ENCODE peak calls at places on chromosomes 7 and 10, in ten cellular contexts. Q is GM12878, M is spleen, X is HCT116, I is transverse colon, F is GM23338, S is HepG2, E is suprapubic skin, R is H1, J is sigmoid colon. B is an unnamed sample.

GRCh38 chr7:118111347-118111746 is 72.6 kb upstream of the LSM8 start:
- DNase-seq in Q (no peak), M (no peak), X (no peak), I (no peak), F (no peak), S (no peak), E (no peak), R (no peak), J (no peak), B (no peak)

GRCh38 chr7:143958781-143959180 is 4.1 kb downstream of the OR2F1 start:
- DNase-seq in Q (no peak), M (no peak), X (no peak), I (no peak), F (peak), S (peak), E (no peak), R (no peak), J (no peak), B (no peak)

GRCh38 chr7:74097937-74098614 is 14.5 kb downstream of the LIMK1 start:
- DNase-seq in Q (no peak), M (no peak), X (no peak), I (peak), F (no peak), S (no peak), E (peak), R (no peak), J (peak), B (no peak)

GRCh38 chr7:135976312-135977019 is 693 bp downstream of the MTPN start:
- DNase-seq in Q (no peak), M (peak), X (peak), I (peak), F (peak), S (peak), E (no peak), R (no peak), J (no peak), B (no peak)

GRCh38 chr10:5915451-5915850 is 25.4 kb downstream of the FBH1 start:
- DNase-seq in Q (no peak), M (no peak), X (no peak), I (no peak), F (no peak), S (no peak), E (no peak), R (no peak), J (no peak), B (no peak)

GRCh38 chr10:119139464-119140067 is 25.9 kb downstream of the SFXN4 start:
- DNase-seq in Q (no peak), M (peak), X (peak), I (no peak), F (peak), S (peak), E (no peak), R (peak), J (no peak), B (no peak)

GRCh38 chr10:92826061-92826460 is 22.3 kb upstream of the EXOC6 start:
- DNase-seq in Q (no peak), M (no peak), X (no peak), I (no peak), F (no peak), S (no peak), E (no peak), R (no peak), J (no peak), B (no peak)

GRCh38 chr10:123945506-123945905 is 53.9 kb upstream of the CPXM2 start:
- DNase-seq in Q (no peak), M (no peak), X (peak), I (no peak), F (peak), S (no peak), E (no peak), R (no peak), J (no peak), B (no peak)

GRCh38 chr7:130322615-130323014 is 22.0 kb upstream of the CPA5 start:
- DNase-seq in Q (no peak), M (no peak), X (no peak), I (no peak), F (no peak), S (no peak), E (no peak), R (no peak), J (no peak), B (peak)

GRCh38 chr10:34124522-34125035 is 690.5 kb downstream of the PARD3 start:
- DNase-seq in Q (no peak), M (no peak), X (peak), I (no peak), F (no peak), S (peak), E (no peak), R (peak), J (no peak), B (no peak)

GRCh38 chr7:132125096-132125495 is 451.2 kb downstream of the PLXNA4 start:
- DNase-seq in Q (no peak), M (no peak), X (no peak), I (no peak), F (no peak), S (no peak), E (no peak), R (no peak), J (peak), B (no peak)

GRCh38 chr7:9391221-9391620 is 957.8 kb downstream of the NXPH1 start:
- DNase-seq in Q (no peak), M (no peak), X (no peak), I (no peak), F (no peak), S (no peak), E (no peak), R (no peak), J (no peak), B (no peak)

GRCh38 chr7:30912986-30913671 is 1.5 kb downstream of the AQP1 start:
- DNase-seq in Q (no peak), M (no peak), X (no peak), I (no peak), F (no peak), S (no peak), E (no peak), R (no peak), J (no peak), B (no peak)

GRCh38 chr7:115914951-115915350 is 115.6 kb downstream of the TFEC start:
- DNase-seq in Q (no peak), M (no peak), X (no peak), I (no peak), F (no peak), S (no peak), E (no peak), R (no peak), J (no peak), B (no peak)

GRCh38 chr10:50885097-50885859 is at the start of gene A1CF:
- DNase-seq in Q (no peak), M (no peak), X (no peak), I (peak), F (no peak), S (peak), E (no peak), R (no peak), J (no peak), B (no peak)

GRCh38 chr10:62858364-62858763 is 42.2 kb upstream of the EGR2 start:
- DNase-seq in Q (no peak), M (no peak), X (peak), I (no peak), F (peak), S (peak), E (no peak), R (no peak), J (no peak), B (no peak)

GRCh38 chr10:13823046-13823711 is 236.4 kb downstream of the PRPF18 start:
- DNase-seq in Q (no peak), M (no peak), X (no peak), I (no peak), F (peak), S (no peak), E (no peak), R (peak), J (peak), B (no peak)

GRCh38 chr7:125173571-125173970 is 243.9 kb upstream of the POT1 start:
- DNase-seq in Q (no peak), M (no peak), X (no peak), I (no peak), F (no peak), S (no peak), E (no peak), R (no peak), J (no peak), B (no peak)

GRCh38 chr7:77798394-77799077 is at the start of the genes PHTF2 and TMEM60:
- DNase-seq in Q (peak), M (peak), X (peak), I (peak), F (peak), S (peak), E (peak), R (peak), J (peak), B (peak)

GRCh38 chr7:4683043-4683883 is 1.2 kb downstream of the FOXK1 start:
- DNase-seq in Q (no peak), M (peak), X (no peak), I (peak), F (no peak), S (no peak), E (peak), R (no peak), J (peak), B (no peak)

GRCh38 chr7:105837765-105838241 is 38.6 kb downstream of the ATXN7L1 start:
- DNase-seq in Q (no peak), M (no peak), X (no peak), I (peak), F (peak), S (no peak), E (no peak), R (no peak), J (peak), B (no peak)

GRCh38 chr7:3916146-3916545 is 615.1 kb downstream of the SDK1 start:
- DNase-seq in Q (no peak), M (no peak), X (no peak), I (no peak), F (no peak), S (peak), E (no peak), R (no peak), J (no peak), B (no peak)

GRCh38 chr10:132078746-132079345 is 13.1 kb downstream of the JAKMIP3 start:
- DNase-seq in Q (no peak), M (no peak), X (no peak), I (no peak), F (peak), S (no peak), E (peak), R (no peak), J (no peak), B (peak)

GRCh38 chr7:20270867-20271266 is 53.7 kb upstream of the MACC1 start:
- DNase-seq in Q (peak), M (no peak), X (no peak), I (no peak), F (no peak), S (no peak), E (no peak), R (no peak), J (no peak), B (no peak)

GRCh38 chr10:107814865-107815487 is 650.5 kb upstream of the SORCS1 start:
- DNase-seq in Q (peak), M (no peak), X (no peak), I (peak), F (peak), S (peak), E (no peak), R (peak), J (peak), B (no peak)

GRCh38 chr7:121530251-121531174 is 134.4 kb upstream of the FAM3C start:
- DNase-seq in Q (peak), M (no peak), X (peak), I (peak), F (no peak), S (no peak), E (no peak), R (no peak), J (no peak), B (no peak)

GRCh38 chr7:127250312-127251047 is 2.3 kb downstream of the GRM8 start:
- DNase-seq in Q (no peak), M (no peak), X (no peak), I (no peak), F (no peak), S (no peak), E (no peak), R (no peak), J (no peak), B (no peak)

GRCh38 chr10:12755075-12755474 is 246.4 kb downstream of the CCDC3 start:
- DNase-seq in Q (no peak), M (no peak), X (no peak), I (no peak), F (no peak), S (no peak), E (no peak), R (no peak), J (no peak), B (no peak)

GRCh38 chr10:84783386-84783785 is 455.0 kb downstream of the CCSER2 start:
- DNase-seq in Q (no peak), M (no peak), X (peak), I (no peak), F (peak), S (peak), E (no peak), R (no peak), J (no peak), B (no peak)

GRCh38 chr10:34655286-34656170 is 159.6 kb downstream of the PARD3 start:
- DNase-seq in Q (no peak), M (no peak), X (peak), I (peak), F (peak), S (peak), E (no peak), R (peak), J (no peak), B (peak)

GRCh38 chr10:24947304-24948097 is 4.9 kb downstream of the PRTFDC1 start:
- DNase-seq in Q (peak), M (no peak), X (no peak), I (no peak), F (no peak), S (no peak), E (no peak), R (no peak), J (no peak), B (no peak)

GRCh38 chr7:91265693-91266066 is 1.4 kb downstream of the FZD1 start:
- DNase-seq in Q (no peak), M (peak), X (no peak), I (peak), F (peak), S (no peak), E (no peak), R (no peak), J (peak), B (no peak)

GRCh38 chr7:75601539-75601938 is 109.4 kb downstream of the SPDYE5 start:
- DNase-seq in Q (no peak), M (no peak), X (no peak), I (no peak), F (peak), S (no peak), E (no peak), R (no peak), J (no peak), B (no peak)

GRCh38 chr7:151558575-151558974 is 38.9 kb upstream of the RHEB start:
- DNase-seq in Q (no peak), M (no peak), X (no peak), I (no peak), F (no peak), S (peak), E (no peak), R (no peak), J (no peak), B (no peak)

GRCh38 chr7:3312583-3312982 is 11.5 kb downstream of the SDK1 start:
- DNase-seq in Q (no peak), M (no peak), X (no peak), I (no peak), F (no peak), S (no peak), E (no peak), R (no peak), J (no peak), B (no peak)

DNA sequence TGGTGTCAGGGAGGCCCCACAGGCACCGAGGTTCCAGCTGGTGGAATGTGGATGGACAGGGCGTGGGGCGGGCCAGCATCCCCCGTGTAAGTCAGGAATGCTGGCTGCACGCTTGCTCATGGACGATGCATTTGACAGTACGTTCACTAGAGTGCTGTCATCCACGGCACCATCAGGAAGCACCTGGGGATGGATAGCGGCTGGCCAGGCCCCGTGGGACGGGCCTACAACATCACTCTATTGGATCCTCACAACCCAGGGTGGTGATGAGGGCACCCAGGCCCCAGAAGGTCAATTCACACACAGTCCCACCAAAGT is 63.6 kb downstream of the INSIG1 start:
- DNase-seq in Q (no peak), M (peak), X (no peak), I (no peak), F (no peak), S (no peak), E (no peak), R (no peak), J (no peak), B (no peak)
- TF ChIP-seq POLR2AphosphoS5 in Q (no peak), M (no peak), X (no peak), I (no peak), F (no peak), S (no peak), E (no peak), R (no peak), J (no peak), B (no peak)

GRCh38 chr7:101812595-101812994 is 4.8 kb upstream of the CUX1 start:
- DNase-seq in Q (no peak), M (no peak), X (no peak), I (no peak), F (no peak), S (no peak), E (no peak), R (no peak), J (no peak), B (no peak)

GRCh38 chr7:101814996-101815825 is 2.2 kb upstream of the CUX1 start:
- DNase-seq in Q (no peak), M (peak), X (no peak), I (peak), F (peak), S (no peak), E (peak), R (peak), J (peak), B (peak)

GRCh38 chr7:101813414-101814019 is 3.9 kb upstream of the CUX1 start:
- DNase-seq in Q (no peak), M (no peak), X (no peak), I (no peak), F (no peak), S (no peak), E (no peak), R (no peak), J (peak), B (no peak)

GRCh38 chr7:101815826-101816488 is 1.5 kb upstream of the CUX1 start:
- DNase-seq in Q (no peak), M (peak), X (peak), I (peak), F (peak), S (peak), E (peak), R (peak), J (peak), B (peak)

DNA sequence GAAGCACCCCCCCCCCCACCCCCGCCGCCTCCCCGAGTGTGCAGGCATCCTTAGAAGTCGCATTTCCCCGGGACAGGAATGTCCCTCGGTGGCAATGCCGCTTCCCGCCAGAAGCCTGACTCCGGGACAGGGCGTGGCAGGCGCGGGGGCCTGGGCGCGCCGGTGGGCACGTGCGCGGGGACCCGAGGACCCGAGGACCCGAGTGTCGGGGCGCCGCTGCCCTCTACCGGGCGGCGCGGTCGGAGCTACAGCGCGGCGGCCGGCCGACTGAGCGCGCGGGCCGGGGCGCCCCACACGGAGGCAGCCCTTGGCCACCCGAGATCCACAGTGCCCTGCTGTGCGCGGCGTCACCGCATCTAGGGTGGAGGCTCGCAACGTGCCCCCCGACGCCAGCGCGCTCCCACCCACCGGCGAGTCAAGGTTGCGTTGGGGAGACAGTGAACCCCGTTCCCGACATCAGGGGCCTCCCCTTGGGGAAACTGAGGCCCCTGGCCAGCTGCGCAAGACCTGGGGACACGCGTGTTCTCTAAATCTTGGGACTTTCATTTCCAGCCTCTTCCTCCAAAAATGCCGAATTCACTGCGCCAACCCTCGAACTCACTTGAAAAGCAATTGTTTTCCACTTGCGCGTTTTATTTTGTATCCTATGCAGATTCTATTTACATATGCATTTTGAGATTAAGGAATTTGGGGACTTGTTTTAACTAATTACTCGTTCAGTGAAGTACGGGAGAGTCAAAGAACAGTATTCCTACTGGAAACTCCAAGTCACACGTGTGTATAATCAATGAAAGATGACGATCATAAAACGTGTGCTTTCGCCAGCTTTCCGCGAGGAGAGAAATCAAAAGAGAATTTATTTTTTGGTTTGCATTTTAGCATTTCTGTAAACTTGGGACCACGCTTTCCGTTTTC is 3.1 kb upstream of the CUX1 start:
- DNase-seq in Q (no peak), M (peak), X (no peak), I (peak), F (peak), S (peak), E (peak), R (peak), J (peak), B (no peak)
- TF ChIP-seq POLR2AphosphoS5 in Q (no peak), M (peak), X (peak), I (no peak), F (no peak), S (no peak), E (no peak), R (no peak), J (no peak), B (no peak)

DNA sequence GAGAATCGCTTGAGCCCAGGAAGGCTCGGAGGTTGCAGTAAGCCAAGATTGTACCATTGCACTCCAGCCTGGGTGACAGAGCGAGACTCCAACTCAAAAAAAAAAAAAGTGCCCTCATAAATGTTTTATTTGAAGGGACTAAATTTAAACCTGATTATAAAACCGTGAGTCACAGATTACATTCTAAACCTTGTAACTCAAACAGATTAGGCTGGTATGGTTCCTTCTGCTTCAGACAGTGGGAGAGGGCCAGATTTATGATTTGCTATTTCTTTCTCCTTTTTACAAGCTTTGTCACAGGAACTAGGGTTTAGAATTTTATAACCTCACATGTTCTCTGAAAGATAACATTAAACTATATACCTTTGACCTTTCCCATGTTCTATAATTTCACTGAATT is 801.2 kb upstream of the ZWINT start:
- DNase-seq in Q (no peak), M (no peak), X (no peak), I (no peak), F (no peak), S (no peak), E (no peak), R (no peak), J (no peak), B (no peak)
- TF ChIP-seq POLR2AphosphoS5 in Q (no peak), M (no peak), X (no peak), I (no peak), F (no peak), S (no peak), E (no peak), R (no peak), J (no peak), B (no peak)

DNA sequence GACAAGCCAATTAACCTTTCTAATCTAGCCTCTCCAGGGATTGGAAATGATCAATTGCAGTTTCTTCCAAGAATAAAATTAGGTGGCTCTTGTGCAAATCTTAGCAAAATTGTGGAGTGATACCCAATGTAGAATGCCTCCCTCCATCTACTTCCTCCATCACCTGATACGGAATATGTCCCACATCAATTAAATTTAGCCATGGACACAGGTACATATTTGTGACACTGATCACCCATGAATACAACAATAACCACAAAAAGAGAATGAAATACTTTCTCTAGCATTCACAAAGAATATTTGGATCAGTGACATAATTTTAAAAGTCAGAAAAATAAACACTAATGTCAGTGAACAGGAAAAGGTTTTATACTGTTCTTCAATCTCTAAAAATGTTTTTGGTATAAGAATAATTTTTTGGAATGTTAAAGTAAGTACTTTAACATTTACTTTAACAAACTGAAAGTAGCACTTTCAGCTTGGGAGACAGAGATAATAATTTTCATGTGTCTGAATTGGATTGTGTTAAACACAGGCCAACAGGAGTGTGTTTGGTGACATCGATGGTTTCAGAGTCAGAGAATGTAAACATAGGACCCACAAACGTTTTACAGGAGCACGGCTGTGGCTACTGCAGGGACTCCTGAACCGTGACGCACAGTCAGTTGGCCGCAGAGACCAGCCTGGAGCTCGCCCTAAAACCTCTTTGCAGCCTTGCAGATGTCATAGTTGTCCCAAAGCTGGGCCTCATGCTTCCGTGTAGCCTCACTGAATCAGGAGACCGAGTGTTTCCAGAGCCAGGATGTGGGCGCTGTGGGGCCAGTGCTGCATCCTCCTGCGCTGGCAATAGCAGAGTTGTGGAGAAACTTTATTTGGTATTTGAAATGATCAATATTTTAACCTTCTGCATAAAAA is 7.2 kb downstream of the RBM20 start:
- DNase-seq in Q (no peak), M (no peak), X (no peak), I (no peak), F (no peak), S (no peak), E (no peak), R (no peak), J (peak), B (no peak)
- TF ChIP-seq POLR2AphosphoS5 in Q (no peak), M (no peak), X (no peak), I (peak), F (no peak), S (no peak), E (no peak), R (no peak), J (peak), B (no peak)